ENCODE peak calls at places on chromosomes 3 and 15, in nine cellular contexts. L is brain microvascular endothelial cell, C is cardiac fibroblast, F is RWPE1, X is tibial nerve, Y is lower leg skin, Q is AG09309, G is glutamatergic neuron, K is epithelial cell of esophagus. R is an unnamed sample.

GRCh38 chr3:48581621-48582481 is 13.3 kb downstream of the COL7A1 start:
- DNase-seq in L (no peak), F (no peak), X (no peak), Y (no peak), Q (no peak), G (no peak), K (no peak), C (no peak), R (no peak)

GRCh38 chr3:185958626-185959025 is 20.8 kb upstream of the TRA2B start:
- DNase-seq in G (no peak), K (peak; percentile 45), C (peak; percentile 44), Q (no peak), L (no peak), F (no peak), Y (no peak), X (no peak), R (no peak)

GRCh38 chr15:85100186-85100937 is 118.7 kb downstream of the PDE8A start:
- DNase-seq in G (no peak), F (no peak), L (no peak), X (no peak), Q (no peak), C (no peak), Y (no peak), K (peak; percentile 26), R (peak; percentile 23)

GRCh38 chr3:100141576-100141975 is 27.3 kb upstream of the FILIP1L start:
- DNase-seq in G (no peak), K (no peak), Q (no peak), Y (no peak), L (no peak), C (no peak), X (no peak), F (no peak), R (no peak)

GRCh38 chr15:58336161-58336560 is 95.6 kb upstream of the LIPC start:
- DNase-seq in Y (no peak), F (no peak), C (no peak), X (no peak), G (no peak), K (no peak), Q (no peak), L (no peak), R (no peak)

GRCh38 chr3:50519471-50520089 is 16.1 kb upstream of the CACNA2D2 start:
- DNase-seq in K (peak; percentile 68), G (peak; percentile 87), L (peak; percentile 21), Y (peak; percentile 91), F (peak; percentile 53), Q (no peak), X (peak; percentile 60), C (peak; percentile 45), R (peak; percentile 61)

GRCh38 chr15:90402230-90402629 is 14.2 kb downstream of the IQGAP1 start:
- DNase-seq in Q (peak; percentile 74), X (peak; percentile 48), C (peak; percentile 89), L (peak; percentile 64), G (no peak), K (peak; percentile 79), Y (peak; percentile 90), F (peak; percentile 74), R (peak; percentile 93)

GRCh38 chr3:194348354-194348753 is 2.8 kb downstream of the CPN2 start:
- DNase-seq in C (no peak), X (no peak), Y (no peak), F (no peak), L (no peak), G (no peak), Q (no peak), K (no peak), R (no peak)

GRCh38 chr3:119990888-119991287 is 103.4 kb downstream of the GSK3B start:
- DNase-seq in C (peak; percentile 21), L (no peak), F (peak; percentile 27), Y (no peak), K (peak; percentile 68), G (no peak), X (no peak), Q (no peak), R (peak; percentile 56)

GRCh38 chr15:69931159-69931558 is 166.6 kb downstream of the TLE3 start:
- DNase-seq in G (no peak), F (no peak), Q (no peak), L (no peak), Y (peak; percentile 2), X (no peak), C (no peak), K (no peak), R (no peak)

GRCh38 chr15:44010114-44010513 is 183.3 kb downstream of the WDR76 start:
- DNase-seq in Y (no peak), X (no peak), L (no peak), C (peak; percentile 73), Q (peak; percentile 24), K (peak; percentile 23), F (no peak), G (no peak), R (no peak)

GRCh38 chr3:128683957-128684356 is 33.3 kb upstream of the RPN1 start:
- DNase-seq in X (no peak), G (no peak), F (no peak), Y (no peak), C (no peak), Q (no peak), K (no peak), L (no peak), R (no peak)

GRCh38 chr3:165523801-165524200 is 313.4 kb downstream of the BCHE start:
- DNase-seq in C (peak; percentile 8), G (no peak), Y (no peak), L (peak; percentile 49), F (peak; percentile 2), Q (no peak), K (peak; percentile 48), X (no peak), R (peak; percentile 20)

GRCh38 chr3:193827039-193827669 is 234.1 kb downstream of the OPA1 start:
- DNase-seq in C (no peak), L (no peak), K (no peak), F (no peak), Q (no peak), Y (peak; percentile 52), G (no peak), X (no peak), R (no peak)

GRCh38 chr3:8482960-8483665 is 18.5 kb upstream of the LMCD1 start:
- DNase-seq in F (peak; percentile 33), Y (peak; percentile 90), K (peak; percentile 83), L (peak; percentile 96), C (peak; percentile 96), X (peak; percentile 56), G (no peak), Q (peak; percentile 96), R (peak; percentile 80)

GRCh38 chr3:46479696-46480095 is 15.0 kb upstream of the LTF start:
- DNase-seq in F (no peak), Q (no peak), K (no peak), G (no peak), L (no peak), C (no peak), X (no peak), Y (no peak), R (no peak)

GRCh38 chr15:71588746-71589145 is 221.6 kb upstream of the NR2E3 start:
- DNase-seq in G (no peak), X (no peak), K (peak; percentile 69), L (peak; percentile 80), Q (no peak), Y (no peak), C (peak; percentile 41), F (peak; percentile 73), R (peak; percentile 66)

DNA sequence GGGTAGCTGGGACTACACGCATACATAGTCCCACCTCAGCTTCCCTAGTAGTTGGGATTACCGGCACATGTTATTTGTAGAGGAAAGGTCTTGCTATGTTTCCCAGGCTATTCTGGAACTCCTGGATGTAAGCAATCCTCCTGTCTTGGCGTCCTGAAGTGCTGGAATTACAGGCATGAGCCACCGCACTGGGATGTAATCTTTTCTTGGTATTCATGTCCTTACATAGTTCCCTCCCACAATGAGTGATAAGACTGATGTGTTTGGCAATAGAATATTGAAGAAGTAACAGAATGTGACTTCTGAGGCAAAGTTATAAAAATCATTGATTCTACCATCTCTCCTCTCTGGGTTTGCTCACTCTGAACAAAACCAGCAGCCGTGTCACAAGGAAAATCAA is 22.7 kb upstream of the ALCAM start:
- DNase-seq in K (no peak), X (no peak), L (peak; percentile 64), Y (no peak), G (no peak), Q (no peak), F (no peak), C (peak; percentile 72), R (no peak)
- TF ChIP-seq CTCF in K (no peak), X (no peak), L (no peak), Y (no peak), G (no peak), Q (no peak), F (no peak), C (no peak), R (no peak)

GRCh38 chr3:15679306-15679705 is 77.8 kb downstream of the BTD start:
- DNase-seq in Y (no peak), G (no peak), L (no peak), K (no peak), Q (no peak), F (no peak), X (no peak), C (no peak), R (no peak)

GRCh38 chr3:15681668-15682067 is 80.1 kb downstream of the BTD start:
- DNase-seq in G (no peak), C (peak; percentile 14), Q (no peak), L (no peak), X (no peak), K (no peak), Y (no peak), F (no peak), R (peak; percentile 12)

GRCh38 chr3:15673536-15673935 is 72.0 kb downstream of the BTD start:
- DNase-seq in K (no peak), C (no peak), Y (no peak), F (no peak), G (no peak), L (no peak), X (no peak), Q (no peak), R (no peak)

DNA sequence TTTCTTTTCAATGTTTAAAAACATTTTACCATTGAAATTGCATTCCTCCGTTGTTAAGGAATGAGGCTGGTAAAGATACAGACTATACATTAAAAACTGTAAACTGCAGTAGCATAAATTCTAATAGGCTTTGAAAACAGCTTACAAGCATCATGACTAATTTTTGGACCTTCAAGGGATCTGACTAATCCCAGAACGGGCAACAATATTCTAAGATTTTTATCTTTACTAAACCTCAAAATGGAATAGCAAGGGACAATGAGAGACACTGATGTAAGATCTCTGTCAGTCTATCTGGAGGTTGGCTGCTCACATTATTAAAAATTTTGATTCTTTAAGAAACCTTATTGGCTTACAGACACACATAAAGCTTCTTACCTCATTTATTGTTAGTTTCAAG is 74.7 kb downstream of the BTD start:
- DNase-seq in Q (no peak), Y (no peak), L (no peak), G (no peak), K (no peak), F (no peak), X (no peak), C (no peak), R (no peak)
- TF ChIP-seq CTCF in Q (no peak), Y (no peak), L (no peak), G (no peak), K (no peak), F (no peak), X (no peak), C (no peak), R (no peak)

GRCh38 chr3:159266779-159267178 is 464.9 kb downstream of the MFSD1 start:
- DNase-seq in Q (no peak), C (peak; percentile 18), X (no peak), K (peak; percentile 72), G (peak; percentile 67), L (no peak), Y (no peak), F (peak; percentile 15), R (peak; percentile 76)
- TF ChIP-seq CTCF in Q (peak; percentile 37), C (peak; percentile 44), X (no peak), K (peak; percentile 48), G (peak; percentile 82), L (peak; percentile 60), Y (no peak), F (no peak), R (peak; percentile 41)

GRCh38 chr3:150303776-150304175 is 104.3 kb upstream of the TSC22D2 start:
- DNase-seq in K (no peak), F (no peak), G (no peak), C (no peak), Y (no peak), X (no peak), Q (no peak), L (no peak), R (peak; percentile 39)
- TF ChIP-seq CTCF in K (peak; percentile 31), F (no peak), G (peak; percentile 37), C (peak; percentile 38), Y (no peak), X (no peak), Q (peak; percentile 32), L (peak; percentile 62), R (peak; percentile 23)

R was measured in MCF 10A.